ENCODE peak calls at places on chromosomes 11 and 22, in five cellular contexts. K is right lobe of liver, T is progenitor cell of endocrine pancreas, X is left colon, G is cardiac septum. U is an unnamed sample.

GRCh38 chr22:32564170-32565001 is 89.8 kb downstream of the FBXO7 start:
- DNase-seq in K (no peak), T (no peak), X (no peak), G (no peak), U (no peak)

GRCh38 chr11:27861706-27862430 is 161.6 kb upstream of the BDNF start:
- DNase-seq in K (no peak), T (no peak), X (no peak), G (no peak), U (no peak)

GRCh38 chr11:76424379-76424778 is 20.4 kb upstream of the EMSY start:
- DNase-seq in K (no peak), T (no peak), X (no peak), G (no peak), U (no peak)

GRCh38 chr11:72373163-72373562 is 61.2 kb downstream of the CLPB start:
- DNase-seq in K (no peak), T (no peak), X (no peak), G (no peak), U (no peak)

GRCh38 chr11:128157423-128158298 is 429.7 kb downstream of the ETS1 start:
- DNase-seq in K (no peak), T (peak), X (no peak), G (no peak), U (peak)

GRCh38 chr11:65479184-65480145 is 19.4 kb upstream of the MALAT1 start:
- DNase-seq in K (peak), T (no peak), X (peak), G (no peak), U (peak)

GRCh38 chr22:39530692-39531331 is 1.7 kb downstream of the RPS19BP1 start:
- DNase-seq in K (no peak), T (no peak), X (no peak), G (no peak), U (peak)

GRCh38 chr11:57071829-57072228 is 83.1 kb downstream of the OR5AK2 start:
- DNase-seq in K (no peak), T (no peak), X (no peak), G (no peak), U (no peak)

GRCh38 chr11:46315783-46316563 is 31.3 kb upstream of the DGKZ start:
- DNase-seq in K (no peak), T (no peak), X (peak), G (no peak), U (peak)